ENCODE peak calls at places on chromosomes 4 and X, in six cellular contexts. T is kidney epithelial cell, H is psoas muscle, O is upper lobe of right lung, R is dorsolateral prefrontal cortex, N is ovary. Z is an unnamed sample.
A peak's percentile ranks its signal among the peaks of the same experiment; 100 is the strongest.

GRCh38 chr4:100986360-100986868 is 360.9 kb downstream of the PPP3CA start:
- DNase-seq in N (no peak), T (peak; percentile 10), O (no peak), R (no peak), H (no peak), Z (peak; percentile 74)

GRCh38 chr4:86948276-86948675 is 13.5 kb downstream of the AFF1 start:
- DNase-seq in N (no peak), R (no peak), T (no peak), H (no peak), O (no peak), Z (no peak)

GRCh38 chrX:110244951-110245480 is 72.9 kb downstream of the AMMECR1 start:
- DNase-seq in O (no peak), T (no peak), N (no peak), H (no peak), R (no peak), Z (no peak)

GRCh38 chrX:112636951-112637541 is 42.7 kb downstream of the LHFPL1 start:
- DNase-seq in T (no peak), H (no peak), N (no peak), O (no peak), R (no peak), Z (no peak)

GRCh38 chr4:76782837-76783236 is 115.1 kb downstream of the SOWAHB start:
- DNase-seq in N (no peak), H (no peak), R (no peak), O (no peak), T (peak; percentile 56), Z (no peak)

GRCh38 chrX:10986616-10987015 is 124.5 kb upstream of the HCCS start:
- DNase-seq in H (no peak), T (no peak), N (no peak), R (no peak), O (no peak), Z (no peak)

GRCh38 chrX:14420876-14421275 is 108.5 kb upstream of the GLRA2 start:
- DNase-seq in N (no peak), R (no peak), T (no peak), H (no peak), O (no peak), Z (no peak)

GRCh38 chr4:153241970-153242847 is 38.0 kb downstream of the TRIM2 start:
- DNase-seq in O (no peak), R (no peak), T (no peak), H (no peak), N (no peak), Z (no peak)

GRCh38 chr4:1360423-1361283 is 13.6 kb downstream of the UVSSA start:
- DNase-seq in N (peak; percentile 73), O (no peak), R (no peak), H (no peak), T (no peak), Z (no peak)

GRCh38 chr4:1713003-1713397 is 881 bp upstream of the SLBP start:
- DNase-seq in T (no peak), O (no peak), H (no peak), N (no peak), R (no peak), Z (no peak)

GRCh38 chr4:3463556-3464348 is 646 bp downstream of the DOK7 start:
- DNase-seq in T (no peak), N (no peak), R (no peak), H (peak; percentile 64), O (no peak), Z (no peak)

GRCh38 chr4:52260507-52261302 is 209.6 kb downstream of the SPATA18 start:
- DNase-seq in H (peak; percentile 56), R (no peak), T (no peak), O (no peak), N (peak; percentile 21), Z (no peak)

GRCh38 chrX:91435465-91435864 is 826 bp downstream of the PABPC5 start:
- DNase-seq in N (no peak), O (no peak), H (no peak), R (peak; percentile 3), T (no peak), Z (no peak)

GRCh38 chr4:126004936-126005335 is 690.2 kb downstream of the FAT4 start:
- DNase-seq in O (no peak), R (no peak), T (peak; percentile 32), N (no peak), H (no peak), Z (peak; percentile 23)

GRCh38 chr4:186644737-186645261 is 78.9 kb downstream of the FAT1 start:
- DNase-seq in O (no peak), N (no peak), H (no peak), R (no peak), T (no peak), Z (no peak)

GRCh38 chr4:104589264-104589868 is 94.7 kb upstream of the CXXC4 start:
- DNase-seq in O (no peak), R (no peak), N (no peak), T (no peak), H (no peak), Z (no peak)

GRCh38 chr4:55635760-55636621 is at the start of gene NMU:
- DNase-seq in N (no peak), O (peak; percentile 86), H (peak; percentile 55), R (peak; percentile 20), T (no peak), Z (no peak)

GRCh38 chr4:3128976-3129375 is 54.5 kb downstream of the HTT start:
- DNase-seq in R (no peak), H (no peak), T (no peak), O (no peak), N (no peak), Z (no peak)

GRCh38 chr4:173357939-173358338 is 12.8 kb upstream of the SAP30 start:
- DNase-seq in T (no peak), N (no peak), R (no peak), O (no peak), H (no peak), Z (no peak)

GRCh38 chr4:125389713-125390112 is 75.0 kb downstream of the FAT4 start:
- DNase-seq in R (no peak), H (no peak), N (no peak), O (no peak), T (peak; percentile 48), Z (peak; percentile 23)

GRCh38 chr4:128358231-128358902 is 70.8 kb upstream of the PGRMC2 start:
- DNase-seq in R (no peak), T (no peak), N (no peak), H (no peak), O (no peak), Z (no peak)

GRCh38 chr4:165415910-165416309 is 37.1 kb downstream of the CPE start:
- DNase-seq in R (no peak), T (no peak), N (no peak), H (no peak), O (no peak), Z (no peak)

GRCh38 chr4:78706302-78706701 is 69.8 kb upstream of the BMP2K start:
- DNase-seq in H (no peak), R (no peak), O (no peak), T (no peak), N (no peak), Z (no peak)

GRCh38 chrX:15529165-15529564 is 28.6 kb downstream of the BMX start:
- DNase-seq in H (no peak), O (no peak), R (no peak), N (no peak), T (no peak), Z (no peak)

GRCh38 chr4:139887962-139888735 is 222.5 kb downstream of the MGST2 start:
- DNase-seq in N (no peak), H (no peak), T (peak; percentile 68), O (peak; percentile 73), R (no peak), Z (peak; percentile 82)

GRCh38 chr4:169012049-169012448 is 2.0 kb upstream of the CBR4 start:
- DNase-seq in N (no peak), T (no peak), R (no peak), O (no peak), H (no peak), Z (no peak)

GRCh38 chr4:169009281-169010124 is 552 bp downstream of the CBR4 start:
- DNase-seq in T (no peak), O (peak; percentile 86), R (peak; percentile 57), H (peak; percentile 82), N (peak; percentile 73), Z (peak; percentile 3)

GRCh38 chr4:169013396-169013795 is 3.3 kb upstream of the CBR4 start:
- DNase-seq in O (no peak), R (no peak), T (no peak), N (no peak), H (no peak), Z (no peak)

GRCh38 chr4:169008478-169008877 is 1.6 kb downstream of the CBR4 start:
- DNase-seq in R (no peak), N (no peak), O (no peak), T (no peak), H (no peak), Z (no peak)

DNA sequence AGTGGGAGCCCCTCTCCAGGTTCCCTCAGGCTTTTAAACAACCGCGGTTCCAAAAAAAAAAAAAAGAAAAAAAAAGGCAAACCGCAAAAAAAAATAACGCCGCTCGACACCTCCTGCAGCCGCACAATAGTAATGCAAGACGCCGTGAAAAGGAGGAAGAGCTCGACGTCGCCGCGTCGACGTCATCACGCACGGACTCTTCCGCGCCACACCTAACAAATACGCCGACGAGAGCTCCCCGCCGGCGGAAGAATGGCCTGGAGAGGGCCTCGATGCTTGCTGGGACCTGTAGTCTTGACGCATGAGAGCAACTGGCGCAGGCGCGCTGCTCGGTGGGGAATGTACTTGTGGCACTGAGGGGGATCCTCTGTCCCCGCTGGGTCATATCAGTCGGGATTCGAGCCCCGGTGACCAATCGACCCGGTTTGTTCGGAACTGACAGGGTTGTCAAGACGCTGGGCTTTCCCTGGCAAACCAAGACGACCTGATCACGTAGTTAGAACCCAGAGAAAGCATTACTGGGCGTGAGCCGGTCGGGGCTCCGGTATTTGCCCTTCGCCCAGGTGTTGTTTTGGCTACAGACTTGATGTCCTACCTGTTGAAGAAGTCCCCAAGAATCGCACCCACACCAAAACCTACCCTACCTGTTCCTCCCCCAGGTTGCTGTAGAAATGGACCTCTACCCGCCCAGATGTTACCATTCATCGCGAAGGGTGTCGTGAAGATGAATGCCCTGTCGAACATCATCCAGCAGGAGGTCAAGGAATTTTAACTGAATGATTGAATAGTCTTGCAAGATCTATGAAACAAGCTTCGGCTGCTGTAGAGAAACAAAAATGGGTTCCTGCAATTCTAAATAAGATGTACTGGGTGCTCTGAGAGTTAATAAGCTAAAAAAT is at the start of gene CBR4:
- DNase-seq in R (peak; percentile 98), H (peak; percentile 98), N (peak; percentile 97), T (peak; percentile 96), O (peak; percentile 99), Z (peak; percentile 77)
- H3K4me3 ChIP-seq in R (peak within 1 kb of the TSS; percentile 85), H (peak within 1 kb of the TSS; percentile 90), N (peak within 1 kb of the TSS; percentile 70), T (peak within 1 kb of the TSS; percentile 73), O (peak within 1 kb of the TSS; percentile 71), Z (peak within 1 kb of the TSS; percentile 65)

GRCh38 chrX:107599371-107599970 is 28.8 kb upstream of the PRPS1 start:
- DNase-seq in H (no peak), R (no peak), N (no peak), T (no peak), O (no peak), Z (no peak)
- TF ChIP-seq CTCF in H (no peak), R (no peak), N (no peak), T (no peak), O (no peak), Z (no peak)

DNA sequence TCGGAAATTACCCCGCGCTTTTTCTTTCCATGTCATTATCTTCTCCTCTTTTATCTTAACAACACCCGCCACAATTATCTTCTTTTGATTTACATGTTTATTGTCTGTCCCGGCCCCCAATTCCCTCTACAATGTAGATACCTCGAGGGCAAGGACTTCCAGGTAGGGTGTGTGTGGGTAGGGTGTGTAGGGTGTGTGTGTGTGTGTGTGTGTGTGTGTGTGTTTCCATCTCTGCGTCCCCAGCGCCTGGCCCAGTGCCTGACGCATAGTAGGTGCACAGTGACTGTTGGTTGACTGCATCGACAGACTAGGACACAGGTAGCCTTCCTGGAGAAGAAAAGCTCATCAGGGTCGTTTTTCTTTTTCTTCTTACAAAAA is 103.1 kb downstream of the UCHL1 start:
- DNase-seq in O (no peak), R (no peak), H (no peak), T (no peak), N (no peak), Z (no peak)
- H3K4me3 ChIP-seq in O (peak overlapping the region; percentile 77), R (peak overlapping the region; percentile 89), H (peak overlapping the region; percentile 90), T (peak overlapping the region; percentile 82), N (peak overlapping the region; percentile 61), Z (peak overlapping the region; percentile 78)

GRCh38 chr4:71189471-71189870 is 149.3 kb upstream of the SLC4A4 start:
- DNase-seq in H (no peak), N (no peak), O (no peak), T (no peak), R (no peak), Z (no peak)
- TF ChIP-seq CTCF in H (no peak), N (no peak), O (no peak), T (peak; percentile 7), R (no peak), Z (no peak)